ENCODE peak calls at places on chromosome 13, in nine cellular contexts. F, N, D, A, B, S, E, M and U are unnamed samples.

GRCh38 chr13:65881561-65882155 is 1348.5 kb downstream of the PCDH9 start:
- DNase-seq in M (no peak), A (no peak), E (no peak), B (no peak), S (no peak), N (no peak), D (no peak), F (peak), U (no peak)

GRCh38 chr13:113997845-113998751 is 24.2 kb upstream of the C13orf46 start:
- DNase-seq in F (no peak), N (no peak), B (peak), M (no peak), A (no peak), S (peak), D (peak), E (peak), U (no peak)

GRCh38 chr13:114081761-114082681 is 50.4 kb downstream of the RASA3 start:
- DNase-seq in N (no peak), F (no peak), B (no peak), A (no peak), D (no peak), M (peak), S (no peak), E (no peak), U (no peak)

GRCh38 chr13:113020323-113021080 is 51.5 kb downstream of the MCF2L start:
- DNase-seq in B (peak), A (no peak), N (no peak), S (no peak), D (no peak), M (no peak), E (no peak), F (no peak), U (no peak)

GRCh38 chr13:93709511-93710244 is 483.1 kb downstream of the GPC6 start:
- DNase-seq in E (no peak), F (no peak), B (no peak), S (no peak), N (no peak), M (no peak), A (no peak), D (no peak), U (no peak)

GRCh38 chr13:80988752-80989151 is 647.8 kb upstream of the SPRY2 start:
- DNase-seq in N (no peak), B (no peak), A (no peak), S (no peak), M (no peak), F (no peak), D (no peak), E (no peak), U (no peak)

GRCh38 chr13:42812311-42812710 is 30.9 kb downstream of the FAM216B start:
- DNase-seq in F (no peak), N (no peak), E (no peak), M (no peak), S (peak), A (no peak), D (no peak), B (no peak), U (no peak)

GRCh38 chr13:25738797-25739196 is 313.0 kb downstream of the SHISA2 start:
- DNase-seq in S (peak), B (no peak), N (no peak), M (no peak), F (no peak), E (no peak), D (no peak), A (no peak), U (no peak)

GRCh38 chr13:41053384-41053826 is 7.9 kb upstream of the WBP4 start:
- DNase-seq in E (peak), B (no peak), S (no peak), D (no peak), N (no peak), F (peak), A (no peak), M (no peak), U (no peak)

GRCh38 chr13:28273919-28274318 is 135.6 kb downstream of the PAN3 start:
- DNase-seq in N (no peak), B (no peak), A (no peak), E (no peak), F (no peak), S (no peak), M (no peak), D (no peak), U (no peak)

GRCh38 chr13:113843063-113843654 is 20.7 kb downstream of the GAS6 start:
- DNase-seq in A (no peak), F (no peak), S (no peak), M (no peak), E (no peak), B (no peak), N (no peak), D (no peak), U (no peak)

GRCh38 chr13:110302986-110303385 is 4.0 kb downstream of the COL4A1 start:
- DNase-seq in N (no peak), S (no peak), E (no peak), D (no peak), M (no peak), A (no peak), F (no peak), B (no peak), U (no peak)

DNA sequence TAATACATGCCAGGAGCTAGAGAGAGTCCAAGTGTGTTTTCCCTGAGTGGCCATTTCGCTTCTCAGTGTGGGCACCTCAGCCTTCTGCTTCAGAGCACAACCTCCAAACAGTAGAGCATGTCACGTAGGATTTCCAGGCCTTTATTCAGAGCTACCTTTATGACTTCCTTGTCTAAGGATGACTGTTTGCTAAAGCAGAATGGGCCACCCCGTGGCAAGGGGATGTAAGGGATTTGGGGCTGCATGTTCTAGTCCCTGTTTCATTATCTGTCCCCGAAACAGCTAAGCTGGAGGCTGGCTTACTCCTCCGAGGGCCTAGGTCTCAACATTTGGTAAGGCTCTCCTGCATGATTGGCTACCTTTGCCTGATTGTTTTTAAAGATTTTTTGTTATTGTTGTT is 6.0 kb downstream of the RNASEH2B start:
- DNase-seq in F (no peak), B (no peak), D (no peak), M (peak), N (no peak), A (no peak), S (no peak), E (no peak), U (no peak)
- TF ChIP-seq CTCF in F (no peak), B (no peak), D (no peak), M (no peak), N (no peak), A (no peak), S (no peak), E (no peak), U (no peak)

GRCh38 chr13:66948910-66949309 is 281.2 kb downstream of the PCDH9 start:
- DNase-seq in F (no peak), D (no peak), E (no peak), S (no peak), N (no peak), A (no peak), M (no peak), B (no peak), U (no peak)

GRCh38 chr13:66951426-66951825 is 278.7 kb downstream of the PCDH9 start:
- DNase-seq in A (no peak), B (no peak), F (no peak), E (no peak), N (no peak), S (no peak), M (no peak), D (no peak), U (no peak)

GRCh38 chr13:66952507-66952906 is 277.6 kb downstream of the PCDH9 start:
- DNase-seq in D (no peak), F (no peak), B (no peak), E (no peak), A (no peak), M (no peak), S (no peak), N (no peak), U (no peak)

DNA sequence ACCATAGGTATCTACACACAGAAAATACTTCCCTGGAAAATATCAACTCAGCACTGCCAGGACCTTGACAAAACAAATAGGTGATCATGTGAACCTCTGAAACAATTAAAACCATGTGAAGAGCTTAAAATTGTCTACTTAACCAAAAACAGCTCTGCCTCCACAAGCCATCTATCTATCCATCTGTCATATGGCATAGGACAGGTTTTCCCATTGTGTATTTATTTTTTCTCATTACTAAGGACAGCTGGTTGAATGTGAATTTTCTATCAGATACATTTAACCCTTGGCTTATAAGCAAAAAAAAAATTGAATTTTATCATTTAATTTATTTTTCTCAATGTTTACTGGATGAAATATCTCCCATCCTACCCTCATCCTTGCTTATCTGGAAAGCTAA is 279.5 kb downstream of the PCDH9 start:
- DNase-seq in M (no peak), D (no peak), E (no peak), N (no peak), F (no peak), S (no peak), B (no peak), A (no peak), U (no peak)
- H3K27ac ChIP-seq in M (no peak), D (no peak), E (no peak), N (no peak), F (no peak), S (no peak), B (no peak), A (no peak), U (no peak)

DNA sequence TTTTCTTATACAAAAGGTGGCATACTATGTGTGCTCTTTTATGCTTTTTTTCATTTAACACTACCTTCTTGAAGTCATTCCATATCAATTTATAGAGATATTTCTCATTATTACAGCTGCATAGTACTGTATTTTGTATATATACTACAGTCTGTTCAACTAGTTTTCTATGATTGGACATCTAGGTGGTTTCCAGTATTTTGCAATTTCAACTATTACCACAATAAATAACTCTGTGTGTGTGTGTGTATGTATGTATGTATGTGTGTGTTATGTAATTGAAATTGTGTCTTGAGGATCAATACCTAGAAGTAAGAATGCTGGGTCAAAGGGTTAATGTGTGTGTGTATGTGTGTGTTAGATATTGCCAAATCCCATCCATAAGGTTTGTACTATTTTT is 7.0 kb downstream of the LPAR6 start:
- DNase-seq in N (no peak), M (no peak), D (no peak), B (no peak), E (no peak), F (peak), A (no peak), S (no peak), U (no peak)
- TF ChIP-seq CTCF in N (no peak), M (no peak), D (no peak), B (no peak), E (no peak), F (no peak), A (no peak), S (no peak), U (no peak)

GRCh38 chr13:46166947-46167610 is 14.9 kb downstream of the LCP1 start:
- DNase-seq in E (no peak), F (no peak), D (no peak), N (no peak), S (no peak), A (no peak), M (no peak), B (no peak), U (no peak)

GRCh38 chr13:46168341-46168740 is 13.6 kb downstream of the LCP1 start:
- DNase-seq in D (no peak), E (no peak), B (no peak), M (peak), A (no peak), N (no peak), S (peak), F (peak), U (peak)

GRCh38 chr13:46170687-46171086 is 11.3 kb downstream of the LCP1 start:
- DNase-seq in E (no peak), M (no peak), F (no peak), B (no peak), N (no peak), S (no peak), D (no peak), A (no peak), U (no peak)

GRCh38 chr13:46170268-46170667 is 11.7 kb downstream of the LCP1 start:
- DNase-seq in A (no peak), N (no peak), F (no peak), B (no peak), D (no peak), M (no peak), S (no peak), E (no peak), U (no peak)

DNA sequence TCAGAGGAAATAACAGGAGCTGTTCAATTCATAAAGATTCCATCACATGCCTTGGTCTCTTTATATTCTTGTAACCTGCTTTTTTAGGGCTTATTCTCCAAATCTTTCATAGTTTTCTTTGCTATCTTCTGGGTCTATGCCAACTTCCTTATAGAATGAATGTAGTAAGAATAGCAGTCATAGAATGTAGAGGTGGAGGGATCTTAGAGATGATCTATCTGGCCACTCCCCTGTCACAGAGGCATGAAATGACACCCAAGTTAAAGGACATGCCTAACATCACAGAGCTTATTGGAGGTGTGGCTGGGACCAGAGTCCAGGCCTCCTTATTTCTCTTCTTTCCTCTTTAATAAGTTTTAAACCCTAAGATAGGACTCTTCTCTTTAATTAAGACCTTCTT is 13.2 kb downstream of the LCP1 start:
- DNase-seq in S (no peak), B (no peak), D (no peak), F (no peak), M (no peak), E (no peak), A (no peak), N (no peak), U (no peak)
- H3K27ac ChIP-seq in S (no peak), B (no peak), D (no peak), F (no peak), M (no peak), E (no peak), A (peak), N (no peak), U (peak)